ENCODE peak calls at places on chromosomes 7 and 10, in four cellular contexts. One of them, this sample, is unnamed.

GRCh38 chr10:69069090-69070042 is 18.5 kb upstream of the SRGN start:
- DNase-seq in astrocyte of the spinal cord: no peak
- DNase-seq in BJ: no peak
- DNase-seq in breast epithelium: no peak
- DNase-seq in this sample: no peak

GRCh38 chr10:110209926-110210662 is 2.7 kb downstream of the MXI1 start:
- DNase-seq in astrocyte of the spinal cord: peak; percentile 45
- DNase-seq in BJ: no peak
- DNase-seq in breast epithelium: no peak
- DNase-seq in this sample: no peak

GRCh38 chr7:134154581-134155130 is 27.5 kb downstream of the LRGUK start:
- DNase-seq in astrocyte of the spinal cord: no peak
- DNase-seq in BJ: no peak
- DNase-seq in breast epithelium: no peak
- DNase-seq in this sample: no peak

GRCh38 chr7:6012355-6013104 is 3.5 kb downstream of the AIMP2 start:
- DNase-seq in astrocyte of the spinal cord: no peak
- DNase-seq in BJ: no peak
- DNase-seq in breast epithelium: no peak
- DNase-seq in this sample: no peak

GRCh38 chr7:139696547-139696946 is 81.3 kb downstream of the HIPK2 start:
- DNase-seq in astrocyte of the spinal cord: no peak
- DNase-seq in BJ: no peak
- DNase-seq in breast epithelium: no peak
- DNase-seq in this sample: no peak

GRCh38 chr10:28020993-28021982 is 22.4 kb upstream of the ODAD2 start:
- DNase-seq in astrocyte of the spinal cord: no peak
- DNase-seq in BJ: no peak
- DNase-seq in breast epithelium: no peak
- DNase-seq in this sample: no peak

GRCh38 chr10:77554996-77555397 is 82.6 kb downstream of the KCNMA1 start:
- DNase-seq in astrocyte of the spinal cord: peak; percentile 44
- DNase-seq in BJ: no peak
- DNase-seq in breast epithelium: no peak
- DNase-seq in this sample: no peak

GRCh38 chr10:63286754-63287264 is 153.7 kb downstream of the NRBF2 start:
- DNase-seq in astrocyte of the spinal cord: no peak
- DNase-seq in BJ: no peak
- DNase-seq in breast epithelium: no peak
- DNase-seq in this sample: no peak

GRCh38 chr10:131738396-131738735 is 162.4 kb upstream of the PPP2R2D start:
- DNase-seq in astrocyte of the spinal cord: no peak
- DNase-seq in BJ: no peak
- DNase-seq in breast epithelium: no peak
- DNase-seq in this sample: no peak

GRCh38 chr10:79163663-79163970 is 94.9 kb downstream of the ZMIZ1 start:
- DNase-seq in astrocyte of the spinal cord: no peak
- DNase-seq in BJ: no peak
- DNase-seq in breast epithelium: no peak
- DNase-seq in this sample: no peak

GRCh38 chr10:11448545-11449244 is 162.8 kb downstream of the USP6NL start:
- DNase-seq in astrocyte of the spinal cord: no peak
- DNase-seq in BJ: no peak
- DNase-seq in breast epithelium: no peak
- DNase-seq in this sample: no peak

GRCh38 chr7:97090761-97091353 is 26.6 kb upstream of the SDHAF3 start:
- DNase-seq in astrocyte of the spinal cord: no peak
- DNase-seq in BJ: no peak
- DNase-seq in breast epithelium: no peak
- DNase-seq in this sample: no peak

GRCh38 chr10:103646304-103646703 is 152.8 kb downstream of the NEURL1 start:
- DNase-seq in astrocyte of the spinal cord: no peak
- DNase-seq in BJ: no peak
- DNase-seq in breast epithelium: no peak
- DNase-seq in this sample: no peak

GRCh38 chr7:98205162-98205845 is 5.9 kb upstream of the BHLHA15 start:
- DNase-seq in astrocyte of the spinal cord: no peak
- DNase-seq in BJ: no peak
- DNase-seq in breast epithelium: no peak
- DNase-seq in this sample: no peak

GRCh38 chr7:44561481-44561880 is 12.2 kb downstream of the DDX56 start:
- DNase-seq in astrocyte of the spinal cord: no peak
- DNase-seq in BJ: no peak
- DNase-seq in breast epithelium: no peak
- DNase-seq in this sample: no peak

GRCh38 chr7:1377111-1377909 is 82.0 kb downstream of the MICALL2 start:
- DNase-seq in astrocyte of the spinal cord: no peak
- DNase-seq in BJ: no peak
- DNase-seq in breast epithelium: no peak
- DNase-seq in this sample: no peak
- TF ChIP-seq CTCF in astrocyte of the spinal cord: no peak
- TF ChIP-seq CTCF in BJ: no peak
- TF ChIP-seq CTCF in breast epithelium: no peak
- TF ChIP-seq CTCF in this sample: no peak

DNA sequence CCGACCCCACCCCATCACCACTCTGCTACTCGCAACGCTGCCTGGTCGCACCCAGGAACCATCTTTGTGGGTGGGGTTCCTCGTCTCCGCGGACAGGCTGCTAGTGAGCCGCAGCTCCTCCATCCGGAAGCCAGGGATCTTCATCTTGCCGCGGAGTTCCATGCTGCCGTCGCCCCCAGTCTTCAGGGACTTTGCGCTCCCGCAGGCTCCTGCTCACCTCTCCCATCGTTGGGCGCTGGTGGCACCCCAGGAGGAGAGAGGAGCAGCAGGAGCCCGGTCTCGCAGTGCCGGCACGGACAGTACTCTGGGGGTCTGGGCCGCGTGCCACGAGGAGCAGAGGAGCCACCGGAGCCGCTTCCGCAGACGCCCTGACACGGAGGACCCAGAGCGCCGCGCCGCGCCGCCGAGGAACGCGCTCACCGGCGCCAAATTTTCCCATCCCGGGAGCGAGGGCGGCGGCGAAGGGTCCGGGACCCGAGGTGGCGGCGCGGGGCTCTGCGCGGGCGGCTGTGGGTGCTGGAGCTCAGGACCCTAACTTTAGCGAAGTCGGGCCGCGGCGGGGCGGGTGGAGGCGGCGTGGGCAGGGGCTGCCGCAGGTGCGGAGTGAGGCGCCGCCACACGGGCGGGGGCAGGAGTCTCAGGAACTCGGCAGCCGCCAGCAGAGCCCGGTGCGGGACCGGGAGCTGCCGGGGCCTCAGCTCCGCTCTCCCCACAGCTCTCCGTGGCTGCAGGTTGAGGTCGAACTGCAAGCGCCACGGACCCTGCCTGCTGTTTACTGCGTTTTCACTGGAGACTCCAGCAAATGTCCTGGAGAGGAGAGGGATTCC is 750.2 kb upstream of the SORCS1 start:
- DNase-seq in astrocyte of the spinal cord: no peak
- DNase-seq in BJ: no peak
- DNase-seq in breast epithelium: no peak
- DNase-seq in this sample: no peak
- TF ChIP-seq CTCF in astrocyte of the spinal cord: no peak
- TF ChIP-seq CTCF in BJ: no peak
- TF ChIP-seq CTCF in breast epithelium: no peak
- TF ChIP-seq CTCF in this sample: no peak

GRCh38 chr7:101625076-101625914 is 3.8 kb downstream of the MYL10 start:
- DNase-seq in astrocyte of the spinal cord: no peak
- DNase-seq in BJ: no peak
- DNase-seq in breast epithelium: no peak
- DNase-seq in this sample: no peak
- TF ChIP-seq CTCF in astrocyte of the spinal cord: peak; percentile 27
- TF ChIP-seq CTCF in BJ: peak; percentile 32
- TF ChIP-seq CTCF in breast epithelium: no peak
- TF ChIP-seq CTCF in this sample: peak; percentile 4

GRCh38 chr7:16071246-16071857 is 350.0 kb downstream of the CRPPA start:
- DNase-seq in astrocyte of the spinal cord: peak; percentile 73
- DNase-seq in BJ: no peak
- DNase-seq in breast epithelium: no peak
- DNase-seq in this sample: peak; percentile 28
- TF ChIP-seq CTCF in astrocyte of the spinal cord: peak; percentile 57
- TF ChIP-seq CTCF in BJ: peak; percentile 62
- TF ChIP-seq CTCF in breast epithelium: peak; percentile 88
- TF ChIP-seq CTCF in this sample: peak; percentile 59

GRCh38 chr7:117750612-117751563 is 122.4 kb downstream of the CTTNBP2 start:
- DNase-seq in astrocyte of the spinal cord: peak; percentile 50
- DNase-seq in BJ: no peak
- DNase-seq in breast epithelium: no peak
- DNase-seq in this sample: peak; percentile 7
- TF ChIP-seq CTCF in astrocyte of the spinal cord: peak; percentile 54
- TF ChIP-seq CTCF in BJ: peak; percentile 49
- TF ChIP-seq CTCF in breast epithelium: no peak
- TF ChIP-seq CTCF in this sample: peak; percentile 60

This sample was measured in AG09319.